ENCODE peak calls at places on chromosomes 4 and X, in ten cellular contexts. I, D, Q, G, Y, F, H, X, L and U are unnamed samples.

GRCh38 chr4:182140547-182140946 is 102.7 kb upstream of the TENM3 start:
- DNase-seq in G (no peak), D (no peak), F (no peak), H (peak), Q (no peak), X (no peak), L (no peak), Y (no peak), I (no peak), U (no peak)

GRCh38 chrX:21770631-21771321 is 12.9 kb upstream of the SMPX start:
- DNase-seq in F (no peak), Q (no peak), H (no peak), I (no peak), G (no peak), Y (no peak), D (no peak), L (no peak), X (no peak), U (no peak)

GRCh38 chrX:68462653-68463052 is 29.4 kb upstream of the OPHN1 start:
- DNase-seq in L (no peak), F (no peak), X (no peak), G (peak), Q (peak), I (no peak), H (peak), D (no peak), Y (peak), U (no peak)

GRCh38 chr4:76576824-76577223 is 141.8 kb downstream of the SHROOM3 start:
- DNase-seq in Q (no peak), L (no peak), I (no peak), D (no peak), G (no peak), F (no peak), Y (no peak), X (no peak), H (no peak), U (no peak)

GRCh38 chrX:79107891-79108718 is 36.4 kb upstream of the GPR174 start:
- DNase-seq in Q (no peak), H (no peak), Y (peak), D (no peak), G (no peak), F (no peak), X (no peak), L (no peak), I (no peak), U (no peak)

GRCh38 chrX:40158036-40158706 is 60.4 kb upstream of the BCOR start:
- DNase-seq in I (no peak), F (no peak), Q (peak), X (no peak), D (peak), Y (no peak), G (no peak), L (no peak), H (peak), U (no peak)

GRCh38 chr4:31114821-31115220 is 394.7 kb downstream of the PCDH7 start:
- DNase-seq in D (no peak), H (no peak), L (no peak), F (no peak), Y (no peak), Q (no peak), X (no peak), G (no peak), I (no peak), U (no peak)

GRCh38 chr4:127239902-127240575 is 392.7 kb upstream of the INTU start:
- DNase-seq in Q (no peak), L (no peak), G (no peak), X (no peak), F (no peak), H (no peak), I (no peak), D (no peak), Y (no peak), U (no peak)

GRCh38 chr4:136651932-136652331 is 880.4 kb downstream of the PCDH18 start:
- DNase-seq in G (no peak), I (no peak), D (no peak), X (no peak), Q (no peak), Y (no peak), H (no peak), F (no peak), L (no peak), U (no peak)